ENCODE peak calls at places on chromosomes 6 and 20, in seven cellular contexts. H is fibroblast of lung; B is tibial nerve; M is CD4-positive, alpha-beta T cell; L is neural progenitor cell; O is fibroblast of the aortic adventitia; R is astrocyte of the cerebellum. J is an unnamed sample.

GRCh38 chr6:2884817-2885216 is 18.3 kb downstream of the SERPINB9 start:
- DNase-seq in H (no peak), B (no peak), M (no peak), L (no peak), O (no peak), R (no peak), J (no peak)

GRCh38 chr20:56710577-56711465 is 81.7 kb downstream of the TFAP2C start:
- DNase-seq in H (peak), B (no peak), M (no peak), L (no peak), O (no peak), R (peak), J (no peak)

GRCh38 chr6:34301408-34301807 is 52.6 kb upstream of the SMIM29 start:
- DNase-seq in H (peak), B (no peak), M (no peak), L (no peak), O (peak), R (peak), J (no peak)

GRCh38 chr6:170160031-170160627 is 130.7 kb downstream of the DLL1 start:
- DNase-seq in H (no peak), B (no peak), M (no peak), L (no peak), O (no peak), R (no peak), J (no peak)

GRCh38 chr6:92767101-92767500 is 652.3 kb downstream of the EPHA7 start:
- DNase-seq in H (no peak), B (no peak), M (no peak), L (no peak), O (no peak), R (no peak), J (no peak)

GRCh38 chr6:24451581-24452041 is 37.8 kb downstream of the GPLD1 start:
- DNase-seq in H (no peak), B (no peak), M (no peak), L (no peak), O (no peak), R (no peak), J (no peak)

GRCh38 chr6:50927816-50928215 is 109.1 kb downstream of the TFAP2B start:
- DNase-seq in H (peak), B (no peak), M (no peak), L (no peak), O (peak), R (peak), J (no peak)

GRCh38 chr20:63151554-63152321 is 64.2 kb downstream of the YTHDF1 start:
- DNase-seq in H (peak), B (no peak), M (no peak), L (no peak), O (peak), R (no peak), J (no peak)

GRCh38 chr20:16005612-16006493 is 567.4 kb downstream of the KIF16B start:
- DNase-seq in H (no peak), B (no peak), M (no peak), L (peak), O (no peak), R (no peak), J (no peak)

GRCh38 chr6:73134588-73134987 is 90.7 kb downstream of the KHDC1L start:
- DNase-seq in H (peak), B (no peak), M (no peak), L (peak), O (peak), R (no peak), J (no peak)

GRCh38 chr6:42404494-42404893 is 47.2 kb downstream of the TRERF1 start:
- DNase-seq in H (peak), B (no peak), M (peak), L (peak), O (peak), R (no peak), J (no peak)

GRCh38 chr6:134295953-134296553 is 21.9 kb downstream of the SGK1 start:
- DNase-seq in H (peak), B (peak), M (no peak), L (no peak), O (peak), R (peak), J (no peak)

GRCh38 chr6:116206231-116206903 is 47.5 kb downstream of the TSPYL4 start:
- DNase-seq in H (peak), B (no peak), M (no peak), L (no peak), O (peak), R (no peak), J (no peak)

GRCh38 chr20:41261790-41262717 is 55.5 kb downstream of the ZHX3 start:
- DNase-seq in H (no peak), B (no peak), M (no peak), L (no peak), O (no peak), R (no peak), J (no peak)

GRCh38 chr6:33896391-33897192 is 92.8 kb upstream of the MLN start:
- DNase-seq in H (peak), B (no peak), M (no peak), L (no peak), O (peak), R (no peak), J (no peak)

GRCh38 chr20:61899971-61900370 is 165.7 kb downstream of the TAF4 start:
- DNase-seq in H (peak), B (no peak), M (no peak), L (no peak), O (no peak), R (no peak), J (no peak)

GRCh38 chr6:45614488-45615285 is 237.0 kb upstream of the SUPT3H start:
- DNase-seq in H (no peak), B (no peak), M (no peak), L (no peak), O (no peak), R (no peak), J (no peak)

GRCh38 chr6:33375143-33375649 is 16.4 kb upstream of the KIFC1 start:
- DNase-seq in H (peak), B (peak), M (no peak), L (no peak), O (peak), R (peak), J (peak)

GRCh38 chr20:25195014-25195961 is at the start of gene ENTPD6:
- DNase-seq in H (peak), B (peak), M (peak), L (peak), O (peak), R (peak), J (peak)
- TF ChIP-seq CTCF in H (peak), B (peak), M (no peak), L (no peak), O (peak), R (peak), J (no peak)

GRCh38 chr20:36728986-36729385 is 16.9 kb downstream of the NDRG3 start:
- DNase-seq in H (peak), B (no peak), M (no peak), L (peak), O (peak), R (no peak), J (no peak)
- TF ChIP-seq CTCF in H (no peak), B (no peak), M (no peak), L (peak), O (no peak), R (peak), J (no peak)

GRCh38 chr20:22490287-22491187 is 93.8 kb downstream of the FOXA2 start:
- DNase-seq in H (no peak), B (no peak), M (no peak), L (peak), O (peak), R (no peak), J (no peak)
- TF ChIP-seq CTCF in H (no peak), B (no peak), M (no peak), L (peak), O (no peak), R (no peak), J (no peak)

GRCh38 chr20:10449270-10449669 is 14.2 kb downstream of the SLX4IP start:
- DNase-seq in H (no peak), B (no peak), M (no peak), L (no peak), O (no peak), R (no peak), J (no peak)

GRCh38 chr20:10447028-10447427 is 11.9 kb downstream of the SLX4IP start:
- DNase-seq in H (peak), B (no peak), M (peak), L (no peak), O (peak), R (peak), J (no peak)

GRCh38 chr20:10443936-10444335 is 8.8 kb downstream of the SLX4IP start:
- DNase-seq in H (no peak), B (no peak), M (no peak), L (no peak), O (no peak), R (no peak), J (no peak)

GRCh38 chr20:10445758-10446157 is 10.7 kb downstream of the SLX4IP start:
- DNase-seq in H (no peak), B (no peak), M (no peak), L (no peak), O (no peak), R (no peak), J (no peak)

GRCh38 chr20:10448270-10449156 is 13.4 kb downstream of the SLX4IP start:
- DNase-seq in H (peak), B (no peak), M (no peak), L (peak), O (peak), R (no peak), J (no peak)
- TF ChIP-seq CTCF in H (peak), B (no peak), M (no peak), L (no peak), O (peak), R (peak), J (no peak)